ENCODE peak calls at places on chromosomes 16 and 17, in four cellular contexts. One of them, this sample, is unnamed.

GRCh38 chr17:79691931-79692330 is 38.8 kb upstream of the ENPP7 start:
- DNase-seq in DND-41: no peak
- DNase-seq in PC-9: no peak
- DNase-seq in GM23248: no peak
- DNase-seq in this sample: no peak

GRCh38 chr17:57955183-57955952 is at the start of gene CUEDC1:
- DNase-seq in DND-41: peak
- DNase-seq in PC-9: peak
- DNase-seq in GM23248: peak
- DNase-seq in this sample: no peak

GRCh38 chr17:32490101-32490482 is 3.3 kb downstream of the CDK5R1 start:
- DNase-seq in DND-41: no peak
- DNase-seq in PC-9: no peak
- DNase-seq in GM23248: no peak
- DNase-seq in this sample: no peak

GRCh38 chr16:83992624-83993023 is 24.6 kb downstream of the NECAB2 start:
- DNase-seq in DND-41: no peak
- DNase-seq in PC-9: no peak
- DNase-seq in GM23248: peak
- DNase-seq in this sample: no peak

GRCh38 chr16:11202260-11203091 is 53.5 kb downstream of the SOCS1 start:
- DNase-seq in DND-41: no peak
- DNase-seq in PC-9: no peak
- DNase-seq in GM23248: peak
- DNase-seq in this sample: no peak

GRCh38 chr16:30527635-30528178 is 1.3 kb upstream of the ZNF768 start:
- DNase-seq in DND-41: no peak
- DNase-seq in PC-9: peak
- DNase-seq in GM23248: peak
- DNase-seq in this sample: no peak

GRCh38 chr16:19636436-19637267 is 81.1 kb downstream of the VPS35L start:
- DNase-seq in DND-41: no peak
- DNase-seq in PC-9: no peak
- DNase-seq in GM23248: no peak
- DNase-seq in this sample: no peak

GRCh38 chr16:69831212-69832123 is 69.3 kb downstream of the WWP2 start:
- DNase-seq in DND-41: no peak
- DNase-seq in PC-9: no peak
- DNase-seq in GM23248: peak
- DNase-seq in this sample: no peak

GRCh38 chr17:14427914-14428639 is 127.2 kb downstream of the HS3ST3B1 start:
- DNase-seq in DND-41: peak
- DNase-seq in PC-9: no peak
- DNase-seq in GM23248: no peak
- DNase-seq in this sample: no peak

GRCh38 chr17:72116692-72117469 is 3.9 kb upstream of the SOX9 start:
- DNase-seq in DND-41: no peak
- DNase-seq in PC-9: no peak
- DNase-seq in GM23248: no peak
- DNase-seq in this sample: no peak

GRCh38 chr16:84791088-84791487 is 28.7 kb upstream of the CRISPLD2 start:
- DNase-seq in DND-41: no peak
- DNase-seq in PC-9: no peak
- DNase-seq in GM23248: no peak
- DNase-seq in this sample: no peak

DNA sequence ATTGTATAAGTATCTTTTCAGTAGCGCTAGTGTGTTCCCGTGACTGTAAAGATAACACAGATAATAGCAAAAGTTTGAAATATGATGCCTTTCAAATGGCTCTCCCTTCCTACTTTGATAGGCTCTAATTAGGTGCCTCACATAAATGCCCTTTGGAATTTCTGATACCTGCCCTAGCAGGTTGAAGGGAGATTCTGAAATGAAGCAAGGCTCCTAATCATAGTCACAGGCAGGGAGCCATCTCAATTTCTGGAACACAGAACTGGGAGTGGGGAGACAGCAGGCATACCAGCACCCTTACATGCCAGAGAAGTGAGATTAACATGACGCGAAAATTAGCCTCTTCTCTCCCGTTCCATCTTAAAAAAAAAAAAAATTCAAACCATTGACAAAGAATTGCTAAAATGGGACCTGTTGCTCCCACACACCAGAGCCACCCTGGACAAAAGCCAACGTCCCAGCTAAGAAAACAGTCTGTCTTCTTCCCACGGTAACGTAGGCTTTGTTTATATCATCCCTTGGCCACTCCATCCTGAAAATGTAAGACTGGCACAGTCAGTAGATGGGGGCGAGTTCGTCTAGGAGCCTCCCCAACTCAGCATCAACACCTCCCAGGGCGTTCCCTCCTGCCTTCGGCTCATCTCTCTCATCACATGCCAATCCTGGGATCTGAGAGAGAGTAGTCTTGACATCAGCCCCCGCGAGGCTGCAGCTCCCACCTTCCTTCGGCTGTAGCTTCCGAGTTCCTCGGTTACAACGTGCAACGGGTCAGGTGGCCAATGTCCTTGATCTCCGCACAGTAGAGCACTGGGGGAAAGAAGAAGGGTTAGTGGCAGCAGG is 1.1 kb downstream of the RNF227 start:
- DNase-seq in DND-41: no peak
- DNase-seq in PC-9: no peak
- DNase-seq in GM23248: peak
- DNase-seq in this sample: no peak
- TF ChIP-seq EZH2 in DND-41: no peak
- TF ChIP-seq EZH2 in PC-9: no peak
- TF ChIP-seq EZH2 in GM23248: no peak
- TF ChIP-seq EZH2 in this sample: no peak

GRCh38 chr16:87074635-87075318 is 242.4 kb downstream of the C16orf95 start:
- DNase-seq in DND-41: no peak
- DNase-seq in PC-9: no peak
- DNase-seq in GM23248: no peak
- DNase-seq in this sample: no peak
- H3K27ac ChIP-seq in DND-41: no peak
- H3K27ac ChIP-seq in PC-9: no peak
- H3K27ac ChIP-seq in GM23248: no peak
- H3K27ac ChIP-seq in this sample: no peak

GRCh38 chr17:44541884-44542581 is 15.3 kb upstream of the FZD2 start:
- DNase-seq in DND-41: no peak
- DNase-seq in PC-9: no peak
- DNase-seq in GM23248: no peak
- DNase-seq in this sample: no peak
- H3K4me3 ChIP-seq in DND-41: no peak
- H3K4me3 ChIP-seq in PC-9: no peak
- H3K4me3 ChIP-seq in GM23248: no peak
- H3K4me3 ChIP-seq in this sample: no peak

GRCh38 chr17:48522031-48522593 is 8.7 kb downstream of the HOXB1 start:
- DNase-seq in DND-41: no peak
- DNase-seq in PC-9: peak
- DNase-seq in GM23248: no peak
- DNase-seq in this sample: no peak
- TF ChIP-seq EZH2 in DND-41: no peak
- TF ChIP-seq EZH2 in PC-9: no peak
- TF ChIP-seq EZH2 in GM23248: no peak
- TF ChIP-seq EZH2 in this sample: no peak

GRCh38 chr17:75965468-75965867 is 13.5 kb downstream of the ACOX1 start:
- DNase-seq in DND-41: no peak
- DNase-seq in PC-9: no peak
- DNase-seq in GM23248: no peak
- DNase-seq in this sample: no peak

GRCh38 chr17:75975757-75976174 is 3.2 kb downstream of the ACOX1 start:
- DNase-seq in DND-41: no peak
- DNase-seq in PC-9: no peak
- DNase-seq in GM23248: peak
- DNase-seq in this sample: no peak

GRCh38 chr17:75970626-75971025 is 8.3 kb downstream of the ACOX1 start:
- DNase-seq in DND-41: no peak
- DNase-seq in PC-9: no peak
- DNase-seq in GM23248: no peak
- DNase-seq in this sample: no peak

GRCh38 chr17:75970011-75970523 is 8.9 kb downstream of the ACOX1 start:
- DNase-seq in DND-41: no peak
- DNase-seq in PC-9: no peak
- DNase-seq in GM23248: peak
- DNase-seq in this sample: no peak
- H3K27ac ChIP-seq in DND-41: no peak
- H3K27ac ChIP-seq in PC-9: peak
- H3K27ac ChIP-seq in GM23248: no peak
- H3K27ac ChIP-seq in this sample: peak

DNA sequence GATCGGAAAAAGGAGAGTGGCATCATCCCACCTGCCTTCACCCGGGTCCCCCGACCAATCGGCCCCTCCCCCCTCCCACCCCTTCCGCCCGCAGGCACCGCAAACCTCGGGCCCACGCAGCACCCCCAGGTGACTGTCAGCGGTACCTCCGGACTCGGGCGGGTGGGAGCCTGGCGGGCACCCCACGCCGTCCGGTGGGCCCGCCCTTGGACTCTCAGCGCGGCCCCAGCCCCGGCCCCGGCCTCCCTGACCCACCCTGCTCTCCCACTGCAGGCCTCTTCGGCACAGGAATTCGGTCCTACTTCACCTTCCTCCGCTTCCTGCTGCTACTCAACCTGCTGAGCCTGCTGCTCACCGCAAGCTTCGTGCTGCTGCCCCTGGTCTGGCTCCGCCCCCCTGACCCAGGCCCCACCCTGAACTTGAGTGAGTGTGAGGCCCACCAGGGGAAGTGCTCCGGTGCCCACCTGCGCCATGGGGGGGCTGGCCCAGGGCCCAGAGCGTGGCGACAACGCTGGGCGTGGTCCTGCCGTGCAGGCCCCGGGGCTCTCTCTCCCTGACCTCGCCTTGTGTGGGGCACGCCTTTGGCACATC is 1.6 kb downstream of the TMC8 start:
- DNase-seq in DND-41: peak
- DNase-seq in PC-9: peak
- DNase-seq in GM23248: no peak
- DNase-seq in this sample: no peak
- H3K4me3 ChIP-seq in DND-41: peak
- H3K4me3 ChIP-seq in PC-9: peak
- H3K4me3 ChIP-seq in GM23248: no peak
- H3K4me3 ChIP-seq in this sample: no peak

DNA sequence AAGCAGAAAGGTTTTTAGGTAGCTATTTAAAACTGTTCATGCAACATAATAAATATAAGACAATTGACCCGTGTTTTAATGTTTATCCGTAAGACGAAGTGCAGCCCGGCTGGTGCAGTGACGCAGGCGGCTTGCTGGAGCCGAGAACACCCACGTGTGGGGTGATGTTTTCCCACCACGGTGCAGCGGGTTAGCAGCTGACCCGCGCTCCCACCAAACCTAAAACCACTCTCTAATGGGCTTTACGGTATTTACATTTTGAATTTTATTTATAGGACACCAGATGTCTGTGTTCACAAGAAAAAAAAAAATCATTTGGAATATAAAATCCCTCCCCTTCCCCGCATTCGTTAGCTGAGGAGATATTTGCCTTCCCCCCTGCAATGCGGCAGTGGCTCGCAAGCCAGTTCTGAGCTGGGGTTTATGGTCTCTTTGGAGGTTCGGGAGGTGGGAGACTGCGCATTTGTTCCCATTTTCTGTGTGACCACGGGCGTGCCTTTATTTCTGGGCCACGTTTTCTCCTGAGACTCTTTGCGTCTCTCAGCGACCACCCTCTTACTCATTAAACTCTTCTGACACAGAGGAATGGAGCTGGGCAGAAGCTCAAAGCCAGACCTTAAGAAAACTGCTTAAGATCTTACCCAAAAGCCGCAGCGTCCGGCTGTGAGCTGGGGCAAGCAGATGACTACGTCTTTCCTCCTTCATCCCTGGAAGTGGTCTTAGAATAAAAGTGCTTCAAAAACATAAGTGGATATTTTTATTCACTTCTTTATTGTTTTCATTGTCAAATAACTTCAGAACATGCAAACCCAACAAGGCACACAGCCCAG is 301.1 kb downstream of the IRF8 start:
- DNase-seq in DND-41: no peak
- DNase-seq in PC-9: no peak
- DNase-seq in GM23248: no peak
- DNase-seq in this sample: no peak
- TF ChIP-seq EZH2 in DND-41: no peak
- TF ChIP-seq EZH2 in PC-9: no peak
- TF ChIP-seq EZH2 in GM23248: peak
- TF ChIP-seq EZH2 in this sample: no peak

GRCh38 chr16:67029249-67030096 is 524 bp downstream of the CBFB start:
- DNase-seq in DND-41: peak
- DNase-seq in PC-9: no peak
- DNase-seq in GM23248: peak
- DNase-seq in this sample: no peak
- H3K27ac ChIP-seq in DND-41: peak
- H3K27ac ChIP-seq in PC-9: peak
- H3K27ac ChIP-seq in GM23248: peak
- H3K27ac ChIP-seq in this sample: peak

DNA sequence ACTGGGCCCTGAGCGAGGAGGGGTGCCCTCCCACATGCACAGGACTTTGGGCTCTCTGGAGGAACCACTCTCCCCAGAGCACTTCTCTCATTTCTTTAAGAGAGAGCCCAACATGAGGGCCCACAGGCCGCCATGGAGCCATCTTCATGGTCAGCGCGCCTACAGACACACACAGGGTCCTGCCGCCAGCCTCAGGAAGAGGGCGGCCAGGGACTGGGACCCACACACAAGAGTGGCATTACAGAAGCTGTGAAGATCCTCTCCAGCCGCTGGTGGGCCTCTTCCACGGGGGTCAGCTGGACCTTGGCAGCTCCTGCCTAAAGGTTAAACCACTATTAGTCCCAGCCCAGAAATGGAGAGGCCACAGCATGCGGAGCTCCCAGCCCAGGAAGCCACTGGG is 54.5 kb downstream of the MYO18A start:
- DNase-seq in DND-41: no peak
- DNase-seq in PC-9: no peak
- DNase-seq in GM23248: no peak
- DNase-seq in this sample: no peak
- H3K4me3 ChIP-seq in DND-41: no peak
- H3K4me3 ChIP-seq in PC-9: no peak
- H3K4me3 ChIP-seq in GM23248: no peak
- H3K4me3 ChIP-seq in this sample: no peak